ENCODE peak calls at places on chromosomes 11 and 22, in nine cellular contexts. One of them, this sample, is unnamed.

GRCh38 chr11:128520206-128520885 is 67.0 kb downstream of the ETS1 start:
- DNase-seq in BE2C: no peak
- DNase-seq in AG04450: no peak
- DNase-seq in AG09309: no peak
- DNase-seq in activated T-cell treated with anti-CD3 and anti-CD28 coated beads for 4 hours: no peak
- DNase-seq in transverse colon: no peak
- DNase-seq in omental fat pad: no peak
- DNase-seq in activated naive CD8-positive, alpha-beta T cell treated with anti-CD3 and anti-CD28 coated beads, Interleukin-2, amount 50 U/mL, for 24 hours: no peak
- DNase-seq in stimulated activated CD4-positive, alpha-beta T cell treated with anti-CD3 and anti-CD28 coated beads, Interleukin-4, amount 100 ng/mL, for 24 hours: no peak
- DNase-seq in this sample: peak; percentile 32

GRCh38 chr11:70255717-70256116 is 14.8 kb upstream of the PPFIA1 start:
- DNase-seq in stimulated activated CD4-positive, alpha-beta T cell treated with anti-CD3 and anti-CD28 coated beads, Interleukin-4, amount 100 ng/mL, for 24 hours: no peak
- DNase-seq in activated naive CD8-positive, alpha-beta T cell treated with anti-CD3 and anti-CD28 coated beads, Interleukin-2, amount 50 U/mL, for 24 hours: no peak
- DNase-seq in transverse colon: no peak
- DNase-seq in AG09309: no peak
- DNase-seq in BE2C: no peak
- DNase-seq in activated T-cell treated with anti-CD3 and anti-CD28 coated beads for 4 hours: no peak
- DNase-seq in AG04450: no peak
- DNase-seq in omental fat pad: no peak
- DNase-seq in this sample: no peak

GRCh38 chr11:73404048-73404447 is 27.8 kb downstream of the RELT start:
- DNase-seq in AG09309: no peak
- DNase-seq in stimulated activated CD4-positive, alpha-beta T cell treated with anti-CD3 and anti-CD28 coated beads, Interleukin-4, amount 100 ng/mL, for 24 hours: no peak
- DNase-seq in AG04450: no peak
- DNase-seq in transverse colon: peak; percentile 49
- DNase-seq in BE2C: peak; percentile 78
- DNase-seq in omental fat pad: no peak
- DNase-seq in activated T-cell treated with anti-CD3 and anti-CD28 coated beads for 4 hours: no peak
- DNase-seq in activated naive CD8-positive, alpha-beta T cell treated with anti-CD3 and anti-CD28 coated beads, Interleukin-2, amount 50 U/mL, for 24 hours: no peak
- DNase-seq in this sample: no peak

GRCh38 chr22:17281026-17281809 is 62.0 kb upstream of the ADA2 start:
- DNase-seq in stimulated activated CD4-positive, alpha-beta T cell treated with anti-CD3 and anti-CD28 coated beads, Interleukin-4, amount 100 ng/mL, for 24 hours: no peak
- DNase-seq in AG04450: no peak
- DNase-seq in omental fat pad: no peak
- DNase-seq in activated T-cell treated with anti-CD3 and anti-CD28 coated beads for 4 hours: no peak
- DNase-seq in activated naive CD8-positive, alpha-beta T cell treated with anti-CD3 and anti-CD28 coated beads, Interleukin-2, amount 50 U/mL, for 24 hours: no peak
- DNase-seq in AG09309: no peak
- DNase-seq in BE2C: no peak
- DNase-seq in transverse colon: no peak
- DNase-seq in this sample: peak; percentile 41

GRCh38 chr22:27804683-27805297 is 3.2 kb upstream of the MN1 start:
- DNase-seq in BE2C: peak; percentile 77
- DNase-seq in stimulated activated CD4-positive, alpha-beta T cell treated with anti-CD3 and anti-CD28 coated beads, Interleukin-4, amount 100 ng/mL, for 24 hours: peak; percentile 56
- DNase-seq in transverse colon: peak; percentile 62
- DNase-seq in activated naive CD8-positive, alpha-beta T cell treated with anti-CD3 and anti-CD28 coated beads, Interleukin-2, amount 50 U/mL, for 24 hours: peak; percentile 53
- DNase-seq in AG09309: peak; percentile 18
- DNase-seq in activated T-cell treated with anti-CD3 and anti-CD28 coated beads for 4 hours: peak; percentile 43
- DNase-seq in AG04450: peak; percentile 16
- DNase-seq in omental fat pad: peak; percentile 35
- DNase-seq in this sample: peak; percentile 73

GRCh38 chr11:59416613-59417012 is 9.6 kb downstream of the OR5A2 start:
- DNase-seq in AG09309: no peak
- DNase-seq in BE2C: no peak
- DNase-seq in stimulated activated CD4-positive, alpha-beta T cell treated with anti-CD3 and anti-CD28 coated beads, Interleukin-4, amount 100 ng/mL, for 24 hours: no peak
- DNase-seq in omental fat pad: no peak
- DNase-seq in transverse colon: no peak
- DNase-seq in activated naive CD8-positive, alpha-beta T cell treated with anti-CD3 and anti-CD28 coated beads, Interleukin-2, amount 50 U/mL, for 24 hours: no peak
- DNase-seq in AG04450: no peak
- DNase-seq in activated T-cell treated with anti-CD3 and anti-CD28 coated beads for 4 hours: no peak
- DNase-seq in this sample: no peak

GRCh38 chr11:67309166-67309565 is 5.8 kb downstream of the SSH3 start:
- DNase-seq in omental fat pad: no peak
- DNase-seq in AG04450: no peak
- DNase-seq in stimulated activated CD4-positive, alpha-beta T cell treated with anti-CD3 and anti-CD28 coated beads, Interleukin-4, amount 100 ng/mL, for 24 hours: no peak
- DNase-seq in activated T-cell treated with anti-CD3 and anti-CD28 coated beads for 4 hours: no peak
- DNase-seq in BE2C: no peak
- DNase-seq in activated naive CD8-positive, alpha-beta T cell treated with anti-CD3 and anti-CD28 coated beads, Interleukin-2, amount 50 U/mL, for 24 hours: no peak
- DNase-seq in AG09309: no peak
- DNase-seq in transverse colon: no peak
- DNase-seq in this sample: no peak

GRCh38 chr11:118142809-118143208 is 9.8 kb downstream of the SCN4B start:
- DNase-seq in AG09309: no peak
- DNase-seq in activated naive CD8-positive, alpha-beta T cell treated with anti-CD3 and anti-CD28 coated beads, Interleukin-2, amount 50 U/mL, for 24 hours: no peak
- DNase-seq in omental fat pad: no peak
- DNase-seq in AG04450: no peak
- DNase-seq in activated T-cell treated with anti-CD3 and anti-CD28 coated beads for 4 hours: no peak
- DNase-seq in transverse colon: peak; percentile 22
- DNase-seq in BE2C: no peak
- DNase-seq in stimulated activated CD4-positive, alpha-beta T cell treated with anti-CD3 and anti-CD28 coated beads, Interleukin-4, amount 100 ng/mL, for 24 hours: no peak
- DNase-seq in this sample: peak; percentile 38

GRCh38 chr11:45301537-45302246 is 15.6 kb upstream of the SYT13 start:
- DNase-seq in stimulated activated CD4-positive, alpha-beta T cell treated with anti-CD3 and anti-CD28 coated beads, Interleukin-4, amount 100 ng/mL, for 24 hours: no peak
- DNase-seq in AG04450: no peak
- DNase-seq in transverse colon: no peak
- DNase-seq in BE2C: no peak
- DNase-seq in activated T-cell treated with anti-CD3 and anti-CD28 coated beads for 4 hours: no peak
- DNase-seq in omental fat pad: no peak
- DNase-seq in AG09309: no peak
- DNase-seq in activated naive CD8-positive, alpha-beta T cell treated with anti-CD3 and anti-CD28 coated beads, Interleukin-2, amount 50 U/mL, for 24 hours: no peak
- DNase-seq in this sample: no peak

GRCh38 chr11:65107751-65108468 is 3.8 kb upstream of the TM7SF2 start:
- DNase-seq in AG09309: no peak
- DNase-seq in stimulated activated CD4-positive, alpha-beta T cell treated with anti-CD3 and anti-CD28 coated beads, Interleukin-4, amount 100 ng/mL, for 24 hours: no peak
- DNase-seq in activated T-cell treated with anti-CD3 and anti-CD28 coated beads for 4 hours: no peak
- DNase-seq in omental fat pad: no peak
- DNase-seq in activated naive CD8-positive, alpha-beta T cell treated with anti-CD3 and anti-CD28 coated beads, Interleukin-2, amount 50 U/mL, for 24 hours: no peak
- DNase-seq in transverse colon: no peak
- DNase-seq in BE2C: no peak
- DNase-seq in AG04450: no peak
- DNase-seq in this sample: no peak

GRCh38 chr11:95697614-95698408 is 91.8 kb downstream of the FAM76B start:
- DNase-seq in omental fat pad: no peak
- DNase-seq in stimulated activated CD4-positive, alpha-beta T cell treated with anti-CD3 and anti-CD28 coated beads, Interleukin-4, amount 100 ng/mL, for 24 hours: no peak
- DNase-seq in transverse colon: no peak
- DNase-seq in AG09309: no peak
- DNase-seq in activated naive CD8-positive, alpha-beta T cell treated with anti-CD3 and anti-CD28 coated beads, Interleukin-2, amount 50 U/mL, for 24 hours: no peak
- DNase-seq in BE2C: no peak
- DNase-seq in activated T-cell treated with anti-CD3 and anti-CD28 coated beads for 4 hours: no peak
- DNase-seq in AG04450: no peak
- DNase-seq in this sample: no peak

This sample was measured in activated CD8-positive, alpha-beta T cell treated with anti-CD3 and anti-CD28 coated beads for 36 hours.